ENCODE peak calls at places on chromosomes 2 and 18, in nine cellular contexts. F is NCI-H2081; B is activated naive CD8-positive, alpha-beta T cell treated with anti-CD3 and anti-CD28 coated beads for 36 hours; W is mucosa of gallbladder; S is HT-29; L is retinal pigment epithelial cell; I is AML-193; P is SHP77; J is HT1080. T is an unnamed sample.

GRCh38 chr2:38030590-38031326 is 45.2 kb downstream of the CYP1B1 start:
- DNase-seq in F (no peak), B (no peak), W (no peak), S (no peak), L (no peak), I (no peak), P (no peak), J (no peak), T (no peak)

GRCh38 chr18:66792466-66792865 is 188.6 kb upstream of the CDH19 start:
- DNase-seq in F (no peak), B (no peak), W (no peak), S (no peak), L (peak), I (no peak), P (no peak), J (peak), T (no peak)

GRCh38 chr2:128396500-128396891 is 77.8 kb upstream of the HS6ST1 start:
- DNase-seq in F (no peak), B (no peak), W (no peak), S (no peak), L (no peak), I (no peak), P (no peak), J (no peak), T (no peak)

GRCh38 chr2:210713122-210713521 is 156.7 kb downstream of the CPS1 start:
- DNase-seq in F (no peak), B (no peak), W (no peak), S (no peak), L (no peak), I (no peak), P (no peak), J (no peak), T (no peak)

GRCh38 chr2:62099050-62099449 is 96.9 kb upstream of the B3GNT2 start:
- DNase-seq in F (no peak), B (no peak), W (no peak), S (no peak), L (no peak), I (no peak), P (no peak), J (no peak), T (no peak)

GRCh38 chr2:132465917-132466316 is 49.3 kb downstream of the GPR39 start:
- DNase-seq in F (no peak), B (no peak), W (no peak), S (no peak), L (no peak), I (no peak), P (no peak), J (no peak), T (no peak)

GRCh38 chr2:141109633-141110032 is 1021.2 kb downstream of the LRP1B start:
- DNase-seq in F (no peak), B (no peak), W (no peak), S (peak), L (no peak), I (no peak), P (no peak), J (peak), T (no peak)

GRCh38 chr18:34729740-34730338 is 19.7 kb downstream of the DTNA start:
- DNase-seq in F (no peak), B (no peak), W (no peak), S (no peak), L (no peak), I (no peak), P (no peak), J (no peak), T (no peak)

GRCh38 chr18:59500765-59501164 is 141.7 kb upstream of the LMAN1 start:
- DNase-seq in F (no peak), B (no peak), W (no peak), S (no peak), L (no peak), I (no peak), P (no peak), J (peak), T (no peak)

GRCh38 chr2:12816379-12817306 is 99.9 kb downstream of the TRIB2 start:
- DNase-seq in F (no peak), B (peak), W (no peak), S (no peak), L (no peak), I (no peak), P (no peak), J (peak), T (no peak)

GRCh38 chr2:101150306-101151140 is 659 bp downstream of the TBC1D8 start:
- DNase-seq in F (no peak), B (peak), W (peak), S (peak), L (no peak), I (no peak), P (no peak), J (no peak), T (no peak)

GRCh38 chr2:71821856-71822255 is 325.8 kb downstream of the CYP26B1 start:
- DNase-seq in F (no peak), B (no peak), W (no peak), S (no peak), L (no peak), I (no peak), P (no peak), J (no peak), T (no peak)

GRCh38 chr2:30686000-30686399 is 121.2 kb downstream of the CAPN13 start:
- DNase-seq in F (peak), B (no peak), W (peak), S (peak), L (no peak), I (no peak), P (peak), J (peak), T (no peak)

GRCh38 chr2:134347756-134348155 is 93.9 kb downstream of the MGAT5 start:
- DNase-seq in F (no peak), B (no peak), W (no peak), S (no peak), L (no peak), I (no peak), P (no peak), J (no peak), T (no peak)

GRCh38 chr2:134174711-134175110 is 79.2 kb upstream of the MGAT5 start:
- DNase-seq in F (no peak), B (no peak), W (no peak), S (no peak), L (no peak), I (no peak), P (no peak), J (no peak), T (no peak)

GRCh38 chr2:120653026-120653425 is 82.6 kb upstream of the GLI2 start:
- DNase-seq in F (no peak), B (no peak), W (no peak), S (no peak), L (no peak), I (no peak), P (no peak), J (no peak), T (no peak)

GRCh38 chr2:165601866-165602636 is 132.6 kb downstream of the CSRNP3 start:
- DNase-seq in F (no peak), B (no peak), W (no peak), S (no peak), L (no peak), I (no peak), P (no peak), J (peak), T (no peak)

GRCh38 chr2:239318790-239319189 is 82.0 kb downstream of the HDAC4 start:
- DNase-seq in F (no peak), B (no peak), W (no peak), S (no peak), L (no peak), I (peak), P (no peak), J (no peak), T (no peak)

GRCh38 chr2:158378926-158379325 is 77.6 kb downstream of the CCDC148 start:
- DNase-seq in F (no peak), B (no peak), W (no peak), S (no peak), L (no peak), I (no peak), P (no peak), J (no peak), T (no peak)

GRCh38 chr18:35998967-35999366 is 26.5 kb downstream of the RMP24 start:
- DNase-seq in F (no peak), B (no peak), W (no peak), S (peak), L (no peak), I (peak), P (no peak), J (no peak), T (no peak)

GRCh38 chr2:187382131-187382530 is 65.9 kb downstream of the CALCRL start:
- DNase-seq in F (no peak), B (no peak), W (no peak), S (no peak), L (no peak), I (peak), P (no peak), J (no peak), T (no peak)

GRCh38 chr2:11930211-11930761 is 183.9 kb downstream of the LPIN1 start:
- DNase-seq in F (peak), B (no peak), W (peak), S (no peak), L (no peak), I (no peak), P (peak), J (no peak), T (no peak)

GRCh38 chr2:64143154-64144056 is 815 bp downstream of the PELI1 start:
- DNase-seq in F (peak), B (peak), W (peak), S (peak), L (no peak), I (no peak), P (no peak), J (peak), T (peak)

GRCh38 chr2:238150686-238151085 is 8.1 kb upstream of the ERFE start:
- DNase-seq in F (no peak), B (no peak), W (no peak), S (no peak), L (no peak), I (no peak), P (no peak), J (no peak), T (no peak)